ENCODE peak calls at places on chromosomes 12 and 14, in four cellular contexts. M, X, Y and P are unnamed samples.

GRCh38 chr12:26062566-26062965 is 62.3 kb downstream of the BHLHE41 start:
- DNase-seq in M (no peak), X (no peak), Y (no peak), P (no peak)

GRCh38 chr14:106586098-106586704 is 1059.8 kb downstream of the TMEM121 start:
- DNase-seq in M (no peak), X (peak), Y (peak), P (peak)

GRCh38 chr14:70896981-70897380 is 10.3 kb upstream of the PCNX1 start:
- DNase-seq in M (no peak), X (no peak), Y (no peak), P (no peak)

GRCh38 chr12:10018390-10018789 is 8.0 kb downstream of the CLEC12B start:
- DNase-seq in M (no peak), X (no peak), Y (no peak), P (no peak)

GRCh38 chr12:30515351-30515750 is 180.3 kb downstream of the IPO8 start:
- DNase-seq in M (peak), X (no peak), Y (no peak), P (peak)

GRCh38 chr14:92308676-92309075 is 14.3 kb upstream of the SLC24A4 start:
- DNase-seq in M (no peak), X (no peak), Y (no peak), P (no peak)

GRCh38 chr12:108304633-108305032 is 34.5 kb downstream of the CMKLR1 start:
- DNase-seq in M (no peak), X (no peak), Y (no peak), P (no peak)

GRCh38 chr12:958449-959123 is 9.1 kb upstream of the RAD52 start:
- DNase-seq in M (no peak), X (no peak), Y (no peak), P (no peak)

GRCh38 chr14:36671149-36671548 is 9.5 kb downstream of the PAX9 start:
- DNase-seq in M (no peak), X (no peak), Y (no peak), P (no peak)

GRCh38 chr14:60775296-60775695 is 40.7 kb downstream of the MNAT1 start:
- DNase-seq in M (no peak), X (no peak), Y (no peak), P (no peak)

GRCh38 chr12:2641209-2641608 is 153.6 kb upstream of the FKBP4 start:
- DNase-seq in M (no peak), X (no peak), Y (no peak), P (no peak)

GRCh38 chr12:132541200-132541599 is 51.2 kb downstream of the FBRSL1 start:
- DNase-seq in M (no peak), X (no peak), Y (no peak), P (no peak)

GRCh38 chr14:102944448-102945330 is 22.2 kb downstream of the AMN start:
- DNase-seq in M (no peak), X (no peak), Y (no peak), P (no peak)

GRCh38 chr12:27176765-27177164 is 67.3 kb upstream of the STK38L start:
- DNase-seq in M (no peak), X (no peak), Y (no peak), P (no peak)

GRCh38 chr14:21071225-21072041 is 1.3 kb downstream of the ARHGEF40 start:
- DNase-seq in M (peak), X (no peak), Y (no peak), P (peak)

GRCh38 chr12:95200128-95200973 is 16.9 kb downstream of the FGD6 start:
- DNase-seq in M (no peak), X (no peak), Y (no peak), P (no peak)

GRCh38 chr14:24058260-24058950 is 6.6 kb downstream of the CARMIL3 start:
- DNase-seq in M (peak), X (peak), Y (peak), P (no peak)

GRCh38 chr14:89327771-89328212 is 89.2 kb downstream of the FOXN3 start:
- DNase-seq in M (no peak), X (no peak), Y (no peak), P (no peak)

GRCh38 chr12:41051909-41052308 is 136.2 kb upstream of the PDZRN4 start:
- DNase-seq in M (no peak), X (no peak), Y (no peak), P (no peak)

GRCh38 chr14:96001866-96002510 is 37.2 kb upstream of the C14orf132 start:
- DNase-seq in M (peak), X (no peak), Y (no peak), P (no peak)

GRCh38 chr12:27709932-27710591 is 570 bp upstream of the MRPS35 start:
- DNase-seq in M (no peak), X (no peak), Y (no peak), P (peak)

GRCh38 chr12:79555006-79555925 is 135.5 kb downstream of the PAWR start:
- DNase-seq in M (no peak), X (no peak), Y (no peak), P (peak)

GRCh38 chr12:114391088-114391487 is 14.9 kb downstream of the TBX5 start:
- DNase-seq in M (no peak), X (no peak), Y (no peak), P (no peak)

GRCh38 chr12:104420868-104421267 is 35.9 kb upstream of the CHST11 start:
- DNase-seq in M (no peak), X (no peak), Y (no peak), P (peak)

GRCh38 chr12:121767525-121768016 is 25.9 kb downstream of the RHOF start:
- DNase-seq in M (peak), X (no peak), Y (no peak), P (no peak)

GRCh38 chr12:78330131-78330530 is 499.4 kb downstream of the NAV3 start:
- DNase-seq in M (no peak), X (no peak), Y (no peak), P (no peak)

GRCh38 chr14:28577711-28578131 is 188.9 kb upstream of the FOXG1 start:
- DNase-seq in M (no peak), X (no peak), Y (no peak), P (no peak)